ENCODE peak calls at places on chromosome 13, in four cellular contexts. W, N, X and A are unnamed samples.

GRCh38 chr13:37345869-37346268 is 240.4 kb upstream of the CSNK1A1L start:
- DNase-seq in W (no peak), N (no peak), X (no peak), A (no peak)

GRCh38 chr13:50566646-50567045 is 276.8 kb downstream of the DLEU7 start:
- DNase-seq in W (no peak), N (no peak), X (no peak), A (no peak)

GRCh38 chr13:22926176-22927007 is 254.4 kb upstream of the SGCG start:
- DNase-seq in W (no peak), N (no peak), X (peak), A (no peak)

GRCh38 chr13:110882228-110882627 is 32.6 kb downstream of the ANKRD10 start:
- DNase-seq in W (no peak), N (no peak), X (no peak), A (no peak)

GRCh38 chr13:97866346-97866745 is 87.1 kb upstream of the IPO5 start:
- DNase-seq in W (no peak), N (no peak), X (no peak), A (no peak)

GRCh38 chr13:39765801-39766463 is 110.5 kb downstream of the COG6 start:
- DNase-seq in W (no peak), N (no peak), X (no peak), A (no peak)

GRCh38 chr13:106104281-106104901 is 431.1 kb downstream of the EFNB2 start:
- DNase-seq in W (no peak), N (no peak), X (peak), A (peak)

GRCh38 chr13:83340170-83340569 is 542.1 kb downstream of the SLITRK1 start:
- DNase-seq in W (no peak), N (no peak), X (no peak), A (no peak)

GRCh38 chr13:78022164-78022877 is 103.7 kb upstream of the EDNRB start:
- DNase-seq in W (no peak), N (no peak), X (no peak), A (peak)